ENCODE peak calls at places on chromosomes 13 and 19, in ten cellular contexts. T is ascending aorta; H is brain microvascular endothelial cell; L is astrocyte; G is GM23338; Q is PC-9; A is effector memory CD4-positive, alpha-beta T cell; S is transverse colon; N is stomach; D is CD8-positive, alpha-beta T cell. Y is an unnamed sample.

GRCh38 chr19:5054551-5055456 is 85.9 kb downstream of the KDM4B start:
- DNase-seq in T (no peak), H (no peak), L (no peak), G (no peak), Q (no peak), A (no peak), S (no peak), N (no peak), D (no peak), Y (no peak)

GRCh38 chr19:13430790-13431582 is 75.3 kb downstream of the CACNA1A start:
- DNase-seq in T (no peak), H (peak), L (peak), G (peak), Q (no peak), A (peak), S (peak), N (peak), D (peak), Y (peak)

GRCh38 chr19:57850553-57851017 is 926 bp downstream of the ZNF587 start:
- DNase-seq in T (no peak), H (peak), L (peak), G (peak), Q (peak), A (no peak), S (peak), N (peak), D (peak), Y (no peak)

GRCh38 chr19:7294571-7295212 is 478 bp upstream of the INSR start:
- DNase-seq in T (peak), H (no peak), L (peak), G (peak), Q (no peak), A (no peak), S (peak), N (peak), D (no peak), Y (no peak)

GRCh38 chr13:105642511-105642958 is 892.9 kb downstream of the EFNB2 start:
- DNase-seq in T (no peak), H (peak), L (peak), G (no peak), Q (no peak), A (no peak), S (no peak), N (no peak), D (no peak), Y (no peak)

GRCh38 chr19:23777216-23777615 is 18.5 kb upstream of the ZNF681 start:
- DNase-seq in T (no peak), H (no peak), L (no peak), G (no peak), Q (no peak), A (no peak), S (peak), N (no peak), D (no peak), Y (no peak)

GRCh38 chr19:16587031-16588023 is 15.1 kb upstream of the SLC35E1 start:
- DNase-seq in T (peak), H (peak), L (peak), G (peak), Q (no peak), A (no peak), S (peak), N (no peak), D (peak), Y (peak)

GRCh38 chr19:1871630-1872029 is 8.3 kb upstream of the KLF16 start:
- DNase-seq in T (no peak), H (no peak), L (no peak), G (no peak), Q (no peak), A (no peak), S (no peak), N (no peak), D (no peak), Y (no peak)

GRCh38 chr13:30565658-30566057 is 52.1 kb upstream of the USPL1 start:
- DNase-seq in T (no peak), H (no peak), L (peak), G (no peak), Q (no peak), A (no peak), S (no peak), N (no peak), D (no peak), Y (no peak)

GRCh38 chr13:48715977-48716376 is 62.2 kb downstream of the CYSLTR2 start:
- DNase-seq in T (no peak), H (no peak), L (no peak), G (peak), Q (no peak), A (no peak), S (no peak), N (no peak), D (no peak), Y (no peak)

GRCh38 chr13:58955546-58956385 is 1208.0 kb downstream of the DIAPH3 start:
- DNase-seq in T (no peak), H (no peak), L (no peak), G (no peak), Q (no peak), A (no peak), S (no peak), N (no peak), D (no peak), Y (no peak)

GRCh38 chr13:93878675-93879074 is 600.8 kb downstream of the DCT start:
- DNase-seq in T (no peak), H (no peak), L (no peak), G (no peak), Q (no peak), A (no peak), S (no peak), N (no peak), D (no peak), Y (no peak)

GRCh38 chr19:42606660-42607351 is 12.1 kb upstream of the CEACAM8 start:
- DNase-seq in T (no peak), H (no peak), L (no peak), G (peak), Q (no peak), A (peak), S (peak), N (peak), D (peak), Y (peak)

GRCh38 chr19:38851622-38852230 is 1.9 kb upstream of the HNRNPL start:
- DNase-seq in T (peak), H (peak), L (peak), G (peak), Q (peak), A (peak), S (peak), N (peak), D (peak), Y (peak)

GRCh38 chr19:4503224-4504170 is 14.8 kb downstream of the PLIN4 start:
- DNase-seq in T (no peak), H (no peak), L (no peak), G (no peak), Q (no peak), A (no peak), S (no peak), N (no peak), D (no peak), Y (no peak)

GRCh38 chr19:30795727-30796126 is 423.5 kb downstream of the ZNF536 start:
- DNase-seq in T (no peak), H (no peak), L (no peak), G (no peak), Q (no peak), A (no peak), S (no peak), N (no peak), D (no peak), Y (no peak)

GRCh38 chr13:104318121-104318520 is 1251.9 kb upstream of the SLC10A2 start:
- DNase-seq in T (no peak), H (peak), L (peak), G (peak), Q (no peak), A (no peak), S (no peak), N (no peak), D (no peak), Y (no peak)

GRCh38 chr19:36707134-36707533 is 19.7 kb downstream of the ZNF567 start:
- DNase-seq in T (no peak), H (no peak), L (no peak), G (no peak), Q (no peak), A (no peak), S (no peak), N (no peak), D (no peak), Y (no peak)

GRCh38 chr13:52158629-52159158 is 703 bp downstream of the NEK3 start:
- DNase-seq in T (no peak), H (peak), L (peak), G (peak), Q (no peak), A (no peak), S (peak), N (no peak), D (no peak), Y (peak)

GRCh38 chr13:41503386-41503785 is 46.0 kb downstream of the RGCC start:
- DNase-seq in T (no peak), H (no peak), L (no peak), G (no peak), Q (no peak), A (no peak), S (no peak), N (no peak), D (no peak), Y (no peak)
- H3K4me3 ChIP-seq in T (no peak), H (no peak), L (no peak), G (no peak), Q (no peak), A (no peak), S (no peak), N (no peak), D (no peak), Y (no peak)

GRCh38 chr13:27919299-27919933 is 384 bp upstream of the PDX1 start:
- DNase-seq in T (no peak), H (no peak), L (no peak), G (no peak), Q (no peak), A (no peak), S (no peak), N (no peak), D (no peak), Y (no peak)
- H3K4me3 ChIP-seq in T (peak), H (no peak), L (no peak), G (peak), Q (no peak), A (peak), S (peak), N (peak), D (no peak), Y (no peak)

DNA sequence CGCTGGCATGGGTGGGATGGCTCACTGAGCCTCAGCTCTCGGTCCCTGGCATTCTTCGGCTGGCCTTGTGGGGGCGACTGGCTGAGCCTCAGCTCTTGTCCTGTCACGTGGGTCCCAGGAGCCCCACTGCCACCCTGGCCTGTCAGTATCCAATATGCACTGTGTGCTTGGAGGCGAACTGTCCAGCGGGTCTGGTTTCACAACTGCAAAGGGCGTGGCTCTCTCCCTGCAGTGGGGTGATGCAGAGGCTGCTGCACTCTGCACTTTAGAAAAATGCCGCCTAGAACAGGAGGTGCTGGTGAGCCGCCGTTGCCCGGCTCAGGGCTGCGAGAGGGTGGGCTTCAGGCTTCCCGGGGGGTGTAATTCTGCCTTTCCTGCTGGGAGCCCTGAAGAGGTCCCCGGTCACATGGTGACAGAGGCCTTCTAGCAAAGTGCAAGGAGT is 17.0 kb upstream of the TMEM255B start:
- DNase-seq in T (no peak), H (no peak), L (no peak), G (peak), Q (peak), A (no peak), S (peak), N (peak), D (peak), Y (no peak)
- H3K4me3 ChIP-seq in T (no peak), H (no peak), L (no peak), G (no peak), Q (no peak), A (no peak), S (no peak), N (no peak), D (peak), Y (no peak)

DNA sequence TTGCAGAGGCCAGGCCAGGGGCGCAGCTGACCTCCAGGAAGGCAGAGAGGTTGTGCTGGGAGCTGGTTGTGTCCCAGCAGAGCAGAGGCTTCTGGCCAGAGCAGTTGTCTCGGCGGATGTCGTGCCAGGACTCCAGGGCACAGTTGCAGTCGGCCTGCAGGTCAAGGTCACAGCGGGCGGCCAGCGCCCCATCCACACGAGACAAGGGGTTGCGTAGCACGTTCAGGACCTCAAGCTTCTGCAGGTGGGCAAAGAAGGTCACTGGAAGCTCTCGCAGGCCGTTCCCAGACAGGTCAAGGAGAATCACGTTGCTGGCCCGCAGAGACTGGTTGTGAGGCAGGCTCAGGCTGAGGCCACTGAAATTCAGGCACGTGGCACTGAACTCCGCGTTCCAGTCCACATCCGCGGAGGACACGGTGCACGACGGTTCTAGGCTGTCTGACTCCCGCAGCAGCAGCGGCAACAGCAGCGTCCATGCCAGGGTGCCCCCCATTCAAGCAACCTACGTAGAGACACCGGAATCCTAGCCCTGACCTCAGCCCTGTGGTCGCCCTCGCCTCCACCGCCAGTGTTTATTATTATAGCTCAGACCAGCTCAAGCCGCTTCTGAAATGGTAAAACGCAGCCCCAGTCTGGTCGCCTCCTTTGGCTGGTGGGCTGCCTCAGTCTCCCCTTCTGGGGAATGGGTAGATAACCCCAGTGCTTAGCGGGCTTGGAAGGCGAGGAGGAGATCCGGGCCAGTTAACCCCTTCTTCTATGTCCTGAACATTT is 766 bp downstream of the LRRC25 start:
- DNase-seq in T (no peak), H (no peak), L (no peak), G (no peak), Q (no peak), A (no peak), S (no peak), N (no peak), D (no peak), Y (no peak)
- H3K4me3 ChIP-seq in T (no peak), H (no peak), L (no peak), G (peak), Q (no peak), A (no peak), S (peak), N (peak), D (no peak), Y (no peak)

GRCh38 chr13:47374741-47375140 is 477.9 kb upstream of the HTR2A start:
- DNase-seq in T (no peak), H (no peak), L (no peak), G (no peak), Q (no peak), A (no peak), S (no peak), N (no peak), D (no peak), Y (no peak)
- H3K4me3 ChIP-seq in T (no peak), H (no peak), L (no peak), G (no peak), Q (no peak), A (no peak), S (no peak), N (no peak), D (no peak), Y (no peak)